ENCODE peak calls at places on chromosomes 4 and X, in seven cellular contexts. V is MCF 10A, L is heart right ventricle, J is GM13977, Z is transverse colon, C is right lobe of liver, E is AG10803. U is an unnamed sample.

GRCh38 chrX:123475068-123475724 is 257.7 kb downstream of the THOC2 start:
- DNase-seq in V (peak), L (no peak), J (no peak), Z (no peak), C (no peak), E (peak), U (no peak)

GRCh38 chrX:75968293-75968692 is 183.2 kb upstream of the MAGEE2 start:
- DNase-seq in V (no peak), L (no peak), J (no peak), Z (peak), C (no peak), E (no peak), U (no peak)

GRCh38 chrX:21374163-21374993 is at the start of gene CNKSR2:
- DNase-seq in V (no peak), L (peak), J (peak), Z (peak), C (peak), E (no peak), U (no peak)

GRCh38 chrX:104913348-104913747 is 307.1 kb downstream of the TEX13A start:
- DNase-seq in V (peak), L (no peak), J (no peak), Z (no peak), C (no peak), E (no peak), U (no peak)

GRCh38 chr4:3727847-3728469 is 38.2 kb upstream of the ADRA2C start:
- DNase-seq in V (no peak), L (no peak), J (no peak), Z (no peak), C (no peak), E (no peak), U (no peak)

GRCh38 chrX:16882188-16882587 is 12.0 kb upstream of the RBBP7 start:
- DNase-seq in V (no peak), L (peak), J (no peak), Z (peak), C (peak), E (no peak), U (no peak)

GRCh38 chrX:11722304-11722703 is 35.7 kb upstream of the MSL3 start:
- DNase-seq in V (no peak), L (no peak), J (no peak), Z (no peak), C (no peak), E (no peak), U (no peak)

GRCh38 chr4:102683846-102684581 is 76.8 kb downstream of the MANBA start:
- DNase-seq in V (no peak), L (no peak), J (no peak), Z (no peak), C (no peak), E (no peak), U (no peak)

GRCh38 chrX:125387945-125388344 is 68.3 kb downstream of the TEX13C start:
- DNase-seq in V (no peak), L (no peak), J (no peak), Z (no peak), C (no peak), E (no peak), U (no peak)

GRCh38 chr4:178599521-178599920 is 1157.3 kb upstream of the AGA start:
- DNase-seq in V (peak), L (no peak), J (no peak), Z (no peak), C (no peak), E (no peak), U (no peak)

GRCh38 chr4:12499693-12500092 is 984.4 kb downstream of the RAB28 start:
- DNase-seq in V (no peak), L (no peak), J (no peak), Z (peak), C (no peak), E (no peak), U (no peak)

GRCh38 chr4:38279650-38280322 is 319.6 kb downstream of the PTTG2 start:
- DNase-seq in V (no peak), L (no peak), J (no peak), Z (peak), C (peak), E (no peak), U (no peak)

GRCh38 chr4:141538001-141538400 is 98.4 kb upstream of the IL15 start:
- DNase-seq in V (no peak), L (no peak), J (no peak), Z (no peak), C (no peak), E (no peak), U (no peak)

GRCh38 chr4:145904413-145905177 is 34.0 kb downstream of the ZNF827 start:
- DNase-seq in V (peak), L (no peak), J (no peak), Z (peak), C (no peak), E (no peak), U (no peak)

GRCh38 chr4:42768125-42768748 is 111.3 kb upstream of the ATP8A1 start:
- DNase-seq in V (no peak), L (no peak), J (no peak), Z (peak), C (no peak), E (no peak), U (no peak)

GRCh38 chr4:7359302-7360063 is 75.2 kb downstream of the PSAPL1 start:
- DNase-seq in V (no peak), L (no peak), J (no peak), Z (no peak), C (no peak), E (no peak), U (no peak)

GRCh38 chr4:74541611-74542177 is 96.8 kb downstream of the AREG start:
- DNase-seq in V (no peak), L (no peak), J (no peak), Z (no peak), C (no peak), E (no peak), U (no peak)

GRCh38 chrX:71992711-71993110 is 82.1 kb downstream of the NHSL2 start:
- DNase-seq in V (no peak), L (no peak), J (no peak), Z (no peak), C (no peak), E (no peak), U (no peak)

GRCh38 chr4:56804551-56804950 is 16.9 kb downstream of the SPINK2 start:
- DNase-seq in V (no peak), L (no peak), J (no peak), Z (no peak), C (no peak), E (peak), U (peak)

GRCh38 chr4:168842186-168842585 is 167.9 kb downstream of the CBR4 start:
- DNase-seq in V (no peak), L (no peak), J (no peak), Z (no peak), C (no peak), E (no peak), U (no peak)

GRCh38 chr4:18202510-18202909 is 181.0 kb upstream of the LCORL start:
- DNase-seq in V (no peak), L (no peak), J (no peak), Z (no peak), C (no peak), E (no peak), U (no peak)

GRCh38 chr4:121370729-121371325 is 10.0 kb downstream of the QRFPR start:
- DNase-seq in V (peak), L (no peak), J (no peak), Z (peak), C (no peak), E (peak), U (no peak)

GRCh38 chr4:14787894-14788293 is 214.4 kb upstream of the CPEB2 start:
- DNase-seq in V (peak), L (no peak), J (no peak), Z (peak), C (no peak), E (peak), U (no peak)

GRCh38 chr4:88843067-88843723 is 145.6 kb upstream of the NAP1L5 start:
- DNase-seq in V (no peak), L (no peak), J (no peak), Z (peak), C (no peak), E (no peak), U (no peak)

GRCh38 chrX:19886888-19887531 is 390 bp downstream of the SH3KBP1 start:
- DNase-seq in V (no peak), L (no peak), J (peak), Z (peak), C (peak), E (no peak), U (no peak)

GRCh38 chr4:159047478-159048165 is 55.3 kb upstream of the RAPGEF2 start:
- DNase-seq in V (no peak), L (no peak), J (no peak), Z (no peak), C (no peak), E (no peak), U (no peak)

GRCh38 chrX:132071260-132071659 is 48.2 kb downstream of the STK26 start:
- DNase-seq in V (peak), L (no peak), J (no peak), Z (no peak), C (no peak), E (peak), U (no peak)

GRCh38 chr4:98452091-98452490 is 190.9 kb downstream of the RAP1GDS1 start:
- DNase-seq in V (no peak), L (no peak), J (no peak), Z (no peak), C (no peak), E (no peak), U (no peak)

GRCh38 chr4:98444371-98444770 is 183.2 kb downstream of the RAP1GDS1 start:
- DNase-seq in V (no peak), L (no peak), J (no peak), Z (no peak), C (no peak), E (no peak), U (no peak)

GRCh38 chr4:98448923-98449322 is 187.7 kb downstream of the RAP1GDS1 start:
- DNase-seq in V (no peak), L (peak), J (no peak), Z (peak), C (no peak), E (no peak), U (no peak)

GRCh38 chr4:98446499-98447375 is 185.6 kb downstream of the RAP1GDS1 start:
- DNase-seq in V (peak), L (no peak), J (no peak), Z (peak), C (no peak), E (peak), U (no peak)

DNA sequence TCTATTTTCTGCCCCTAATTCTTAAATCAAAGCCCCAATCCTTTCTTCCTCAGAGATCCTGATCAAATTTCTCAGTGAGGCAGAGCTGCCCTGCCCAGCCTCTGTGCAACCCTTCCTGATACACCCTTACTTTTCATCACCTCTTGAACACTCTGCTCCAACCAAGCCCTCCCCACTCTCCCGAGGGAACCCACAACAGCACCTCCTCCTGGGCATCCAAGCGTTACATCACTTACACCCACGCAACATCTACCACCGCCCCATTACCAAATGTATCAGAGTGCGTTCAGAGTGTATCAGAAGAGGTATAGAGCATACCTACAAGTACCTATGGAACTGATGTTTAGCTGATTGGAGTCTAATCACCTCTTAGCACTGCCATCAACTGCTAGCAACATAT is 186.5 kb downstream of the RAP1GDS1 start:
- DNase-seq in V (peak), L (no peak), J (no peak), Z (peak), C (no peak), E (no peak), U (no peak)
- TF ChIP-seq CTCF in V (no peak), L (no peak), J (no peak), Z (no peak), C (no peak), E (no peak), U (no peak)

GRCh38 chr4:153465922-153466636 is at the start of gene TMEM131L:
- DNase-seq in V (peak), L (peak), J (peak), Z (peak), C (peak), E (peak), U (no peak)

GRCh38 chr4:153464068-153464467 is 2.1 kb upstream of the TMEM131L start:
- DNase-seq in V (no peak), L (no peak), J (no peak), Z (no peak), C (no peak), E (no peak), U (no peak)

GRCh38 chr4:153466637-153467153 is 535 bp downstream of the TMEM131L start:
- DNase-seq in V (no peak), L (peak), J (peak), Z (no peak), C (peak), E (no peak), U (no peak)

GRCh38 chr4:153465145-153465544 is 1.0 kb upstream of the TMEM131L start:
- DNase-seq in V (peak), L (no peak), J (no peak), Z (no peak), C (no peak), E (no peak), U (no peak)

DNA sequence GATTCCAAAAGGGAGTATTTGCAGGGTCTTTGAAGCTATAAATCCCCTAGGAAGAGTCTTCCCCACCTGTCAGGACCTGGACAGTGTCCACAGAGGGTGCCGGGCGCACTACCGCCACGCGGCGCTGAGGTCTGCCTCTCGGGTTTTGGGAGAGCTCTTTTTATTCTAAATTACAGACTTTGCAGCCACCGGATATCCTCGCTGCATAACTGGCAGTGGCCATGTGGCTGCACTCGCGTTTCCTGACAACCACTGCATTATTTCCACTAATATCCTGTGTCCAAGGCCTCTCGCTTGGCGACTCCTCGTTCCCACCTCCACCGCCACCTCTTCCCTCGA is 608 bp upstream of the TMEM131L start:
- DNase-seq in V (peak), L (peak), J (peak), Z (peak), C (peak), E (peak), U (no peak)
- TF ChIP-seq CTCF in V (peak), L (no peak), J (no peak), Z (peak), C (peak), E (peak), U (peak)

GRCh38 chr4:184428787-184429186 is 45.6 kb downstream of the IRF2 start:
- DNase-seq in V (no peak), L (no peak), J (no peak), Z (no peak), C (no peak), E (no peak), U (no peak)
- TF ChIP-seq CTCF in V (no peak), L (no peak), J (no peak), Z (no peak), C (no peak), E (no peak), U (no peak)

GRCh38 chr4:43843501-43843900 is 605.1 kb downstream of the KCTD8 start:
- DNase-seq in V (peak), L (no peak), J (no peak), Z (no peak), C (no peak), E (no peak), U (no peak)
- TF ChIP-seq CTCF in V (peak), L (no peak), J (no peak), Z (no peak), C (peak), E (no peak), U (no peak)

GRCh38 chr4:129950217-129950616 is 854.3 kb downstream of the C4orf33 start:
- DNase-seq in V (no peak), L (no peak), J (no peak), Z (no peak), C (no peak), E (no peak), U (no peak)
- TF ChIP-seq CTCF in V (no peak), L (no peak), J (no peak), Z (no peak), C (no peak), E (no peak), U (no peak)

GRCh38 chrX:120522820-120523219 is 37.9 kb downstream of the CUL4B start:
- DNase-seq in V (no peak), L (no peak), J (no peak), Z (no peak), C (no peak), E (no peak), U (no peak)
- TF ChIP-seq CTCF in V (no peak), L (no peak), J (no peak), Z (no peak), C (no peak), E (no peak), U (no peak)

GRCh38 chrX:40877869-40878268 is 142.5 kb upstream of the MED14 start:
- DNase-seq in V (peak), L (no peak), J (no peak), Z (no peak), C (no peak), E (peak), U (no peak)
- TF ChIP-seq CTCF in V (peak), L (no peak), J (peak), Z (peak), C (peak), E (peak), U (peak)

GRCh38 chrX:30489323-30489722 is 88.2 kb downstream of the TASL start:
- DNase-seq in V (peak), L (no peak), J (no peak), Z (no peak), C (no peak), E (no peak), U (no peak)
- TF ChIP-seq CTCF in V (no peak), L (no peak), J (no peak), Z (no peak), C (peak), E (no peak), U (no peak)

GRCh38 chrX:7067266-7067665 is 80.2 kb upstream of the STS start:
- DNase-seq in V (no peak), L (no peak), J (no peak), Z (no peak), C (no peak), E (no peak), U (no peak)

GRCh38 chrX:7069556-7069955 is 78.0 kb upstream of the STS start:
- DNase-seq in V (no peak), L (no peak), J (no peak), Z (no peak), C (no peak), E (no peak), U (no peak)

GRCh38 chrX:7071390-7071789 is 76.1 kb upstream of the STS start:
- DNase-seq in V (no peak), L (no peak), J (no peak), Z (no peak), C (peak), E (no peak), U (no peak)

GRCh38 chrX:7065473-7065872 is 82.0 kb upstream of the STS start:
- DNase-seq in V (no peak), L (no peak), J (no peak), Z (no peak), C (no peak), E (no peak), U (no peak)

GRCh38 chrX:7068939-7069367 is 78.6 kb upstream of the STS start:
- DNase-seq in V (peak), L (peak), J (no peak), Z (no peak), C (no peak), E (no peak), U (no peak)
- TF ChIP-seq CTCF in V (peak), L (no peak), J (peak), Z (no peak), C (peak), E (peak), U (peak)